ENCODE peak calls at places on chromosomes 7 and 10, in four cellular contexts. W is adrenal gland; S is CD8-positive, alpha-beta T cell; L is ascending aorta. C is an unnamed sample.

GRCh38 chr7:2247141-2247985 is 5.3 kb downstream of the NUDT1 start:
- DNase-seq in W (no peak), S (no peak), L (no peak), C (no peak)

GRCh38 chr10:117689566-117689965 is 147.0 kb downstream of the EMX2 start:
- DNase-seq in W (no peak), S (no peak), L (no peak), C (no peak)

GRCh38 chr10:5490698-5491464 is 8.5 kb downstream of the CALML5 start:
- DNase-seq in W (no peak), S (no peak), L (no peak), C (no peak)

GRCh38 chr10:78623577-78624215 is 445.1 kb upstream of the ZMIZ1 start:
- DNase-seq in W (peak; percentile 84), S (no peak), L (no peak), C (no peak)

GRCh38 chr10:70111496-70111895 is 21.1 kb downstream of the AIFM2 start:
- DNase-seq in W (no peak), S (no peak), L (no peak), C (no peak)

GRCh38 chr7:121938429-121938996 is 65.6 kb downstream of the PTPRZ1 start:
- DNase-seq in W (no peak), S (no peak), L (no peak), C (no peak)

GRCh38 chr7:44284216-44284615 is 41.2 kb downstream of the CAMK2B start:
- DNase-seq in W (no peak), S (no peak), L (peak; percentile 3), C (no peak)

GRCh38 chr10:72802291-72803118 is 91.0 kb upstream of the OIT3 start:
- DNase-seq in W (no peak), S (no peak), L (no peak), C (no peak)

GRCh38 chr10:103563231-103564115 is 70.0 kb downstream of the NEURL1 start:
- DNase-seq in W (peak; percentile 40), S (no peak), L (no peak), C (no peak)
- TF ChIP-seq CTCF in W (no peak), S (no peak), L (no peak), C (no peak)

GRCh38 chr10:44851413-44851812 is 59.7 kb upstream of the TMEM72 start:
- DNase-seq in W (no peak), S (no peak), L (no peak), C (no peak)

GRCh38 chr10:44853796-44854195 is 57.3 kb upstream of the TMEM72 start:
- DNase-seq in W (no peak), S (no peak), L (no peak), C (no peak)

GRCh38 chr10:44854693-44855350 is 56.3 kb upstream of the TMEM72 start:
- DNase-seq in W (no peak), S (no peak), L (no peak), C (no peak)

GRCh38 chr10:44851881-44852280 is 59.3 kb upstream of the TMEM72 start:
- DNase-seq in W (no peak), S (no peak), L (no peak), C (no peak)

GRCh38 chr10:44853148-44853734 is 57.9 kb upstream of the TMEM72 start:
- DNase-seq in W (peak; percentile 41), S (no peak), L (no peak), C (no peak)
- H3K27ac ChIP-seq in W (no peak overlapping the region), S (no peak overlapping the region), L (no peak overlapping the region), C (no peak overlapping the region)

GRCh38 chr10:17429490-17429889 is 24.9 kb downstream of the ST8SIA6 start:
- DNase-seq in W (no peak), S (no peak), L (no peak), C (no peak)

GRCh38 chr10:17427201-17427600 is 27.2 kb downstream of the ST8SIA6 start:
- DNase-seq in W (no peak), S (no peak), L (no peak), C (no peak)

GRCh38 chr10:17428096-17428615 is 26.2 kb downstream of the ST8SIA6 start:
- DNase-seq in W (no peak), S (no peak), L (no peak), C (no peak)

GRCh38 chr10:17430647-17431355 is 23.6 kb downstream of the ST8SIA6 start:
- DNase-seq in W (peak; percentile 81), S (peak; percentile 57), L (no peak), C (no peak)

DNA sequence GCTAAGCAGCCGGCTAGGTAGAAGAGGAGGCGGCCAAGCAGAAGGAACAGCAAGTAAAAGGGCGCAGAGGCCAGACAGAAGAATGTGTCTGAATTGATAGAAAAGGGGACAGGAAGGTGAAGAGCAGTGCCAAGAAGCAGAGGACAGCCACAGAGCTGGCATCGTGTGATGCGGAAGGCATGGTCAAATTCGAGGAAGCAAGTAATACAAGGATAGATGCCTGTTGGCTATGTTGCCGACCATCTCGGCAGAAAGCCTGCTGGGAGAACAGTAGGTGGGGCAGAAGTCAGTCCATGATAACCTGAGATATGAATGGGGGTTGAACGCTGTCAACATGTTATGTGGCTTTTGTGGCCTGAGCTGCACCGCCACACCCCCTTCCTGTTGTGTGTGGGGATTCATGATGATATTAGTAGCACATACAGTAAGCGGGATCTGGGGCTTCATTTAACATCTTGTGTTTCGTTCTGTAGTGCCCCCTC is 25.7 kb downstream of the ST8SIA6 start:
- DNase-seq in W (no peak), S (peak; percentile 80), L (no peak), C (no peak)
- H3K4me3 ChIP-seq in W (no peak overlapping the region), S (peak overlapping the region; percentile 18), L (no peak overlapping the region), C (peak overlapping the region; percentile 10)

GRCh38 chr10:3068968-3069737 is 1.8 kb downstream of the PFKP start:
- DNase-seq in W (no peak), S (no peak), L (no peak), C (no peak)
- TF ChIP-seq CTCF in W (no peak), S (no peak), L (no peak), C (no peak)

GRCh38 chr10:113679463-113680171 is at the start of gene CASP7:
- DNase-seq in W (peak; percentile 73), S (peak; percentile 83), L (peak; percentile 16), C (no peak)
- H3K27ac ChIP-seq in W (peak within 1 kb of the TSS; percentile 98), S (peak within 1 kb of the TSS; percentile 84), L (peak within 1 kb of the TSS; percentile 96), C (peak within 1 kb of the TSS; percentile 95)

GRCh38 chr7:35716038-35716803 is 21.3 kb upstream of the HERPUD2 start:
- DNase-seq in W (peak; percentile 50), S (no peak), L (no peak), C (no peak)
- H3K4me3 ChIP-seq in W (no peak overlapping the region), S (no peak overlapping the region), L (peak overlapping the region; percentile 27), C (no peak overlapping the region)

GRCh38 chr7:41979834-41980307 is 257.1 kb downstream of the GLI3 start:
- DNase-seq in W (peak; percentile 40), S (no peak), L (no peak), C (no peak)
- TF ChIP-seq CTCF in W (peak; percentile 65), S (peak; percentile 47), L (peak; percentile 68), C (peak; percentile 69)

DNA sequence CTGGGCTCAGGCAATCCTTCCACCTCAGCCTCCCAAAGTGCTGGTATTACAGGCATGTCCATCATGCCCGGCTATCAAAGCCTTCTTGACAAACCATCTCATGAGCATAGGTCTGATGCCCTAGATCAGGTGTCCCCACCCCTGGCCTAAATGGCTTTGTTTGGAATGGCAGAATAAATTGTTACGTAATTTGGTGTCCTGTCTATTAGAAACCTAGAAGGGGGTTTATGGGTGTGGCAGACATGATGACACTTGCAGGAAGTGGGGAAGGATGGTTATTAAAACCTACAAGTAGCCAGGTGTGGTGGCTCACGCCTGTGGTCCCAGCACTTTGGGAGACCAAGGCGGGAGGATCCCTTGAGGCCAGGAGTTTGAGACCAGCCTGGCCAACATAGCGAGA is 38.6 kb upstream of the MKLN1 start:
- DNase-seq in W (no peak), S (no peak), L (no peak), C (no peak)
- H3K27ac ChIP-seq in W (no peak overlapping the region), S (no peak overlapping the region), L (no peak overlapping the region), C (no peak overlapping the region)

DNA sequence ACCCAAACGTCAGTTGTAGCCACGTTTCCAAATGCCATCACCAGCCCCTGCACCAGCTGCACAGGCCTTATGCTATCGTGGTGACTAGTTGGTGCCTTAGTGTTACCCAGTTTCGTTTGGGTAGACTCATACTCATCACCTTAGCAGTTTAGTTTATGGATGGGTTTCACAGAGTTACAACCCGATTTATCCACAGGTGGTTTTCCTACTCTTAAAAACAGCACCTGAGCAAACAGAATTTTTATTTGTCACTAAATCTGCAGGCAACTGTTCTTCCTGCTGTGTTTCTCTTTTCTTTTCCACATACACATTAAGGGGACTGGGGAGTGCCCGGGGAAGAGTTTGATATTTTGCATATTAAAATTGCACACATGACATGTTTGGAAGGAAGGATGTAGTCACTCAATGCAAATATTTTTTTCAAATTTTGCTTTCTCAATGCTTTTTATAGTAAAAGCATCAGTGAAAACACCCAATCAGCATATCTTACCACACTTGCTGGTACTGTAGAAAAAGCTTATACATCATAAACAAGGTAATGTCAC is 41.7 kb downstream of the PDSS1 start:
- DNase-seq in W (no peak), S (no peak), L (no peak), C (no peak)
- H3K4me3 ChIP-seq in W (no peak overlapping the region), S (no peak overlapping the region), L (no peak overlapping the region), C (no peak overlapping the region)